ENCODE peak calls at places on chromosomes 2 and 18, in seven cellular contexts. One of them, this sample, is unnamed.

GRCh38 chr2:19648583-19648982 is 253.2 kb downstream of the TTC32 start:
- DNase-seq in adrenal gland: no peak
- DNase-seq in transverse colon: no peak
- DNase-seq in amygdala: no peak
- DNase-seq in stimulated activated CD4-positive, alpha-beta T cell treated with anti-CD3 and anti-CD28 coated beads, Interleukin-2, amount 100 ng/mL, for 48 hours: no peak
- DNase-seq in occipital lobe: no peak
- DNase-seq in skeletal muscle cell: peak
- DNase-seq in this sample: no peak

GRCh38 chr18:22713511-22713910 is 219.6 kb upstream of the RBBP8 start:
- DNase-seq in adrenal gland: no peak
- DNase-seq in transverse colon: no peak
- DNase-seq in amygdala: no peak
- DNase-seq in stimulated activated CD4-positive, alpha-beta T cell treated with anti-CD3 and anti-CD28 coated beads, Interleukin-2, amount 100 ng/mL, for 48 hours: no peak
- DNase-seq in occipital lobe: no peak
- DNase-seq in skeletal muscle cell: no peak
- DNase-seq in this sample: no peak

GRCh38 chr2:1744446-1745170 is at the start of gene PXDN:
- DNase-seq in adrenal gland: no peak
- DNase-seq in transverse colon: peak
- DNase-seq in amygdala: no peak
- DNase-seq in stimulated activated CD4-positive, alpha-beta T cell treated with anti-CD3 and anti-CD28 coated beads, Interleukin-2, amount 100 ng/mL, for 48 hours: no peak
- DNase-seq in occipital lobe: no peak
- DNase-seq in skeletal muscle cell: no peak
- DNase-seq in this sample: no peak

GRCh38 chr2:233082222-233082933 is 22.2 kb downstream of the INPP5D start:
- DNase-seq in adrenal gland: no peak
- DNase-seq in transverse colon: no peak
- DNase-seq in amygdala: no peak
- DNase-seq in stimulated activated CD4-positive, alpha-beta T cell treated with anti-CD3 and anti-CD28 coated beads, Interleukin-2, amount 100 ng/mL, for 48 hours: no peak
- DNase-seq in occipital lobe: no peak
- DNase-seq in skeletal muscle cell: no peak
- DNase-seq in this sample: no peak

GRCh38 chr2:118102433-118103082 is 14.3 kb downstream of the INSIG2 start:
- DNase-seq in adrenal gland: no peak
- DNase-seq in transverse colon: no peak
- DNase-seq in amygdala: no peak
- DNase-seq in stimulated activated CD4-positive, alpha-beta T cell treated with anti-CD3 and anti-CD28 coated beads, Interleukin-2, amount 100 ng/mL, for 48 hours: no peak
- DNase-seq in occipital lobe: no peak
- DNase-seq in skeletal muscle cell: no peak
- DNase-seq in this sample: no peak

GRCh38 chr2:238507836-238508235 is 81.1 kb downstream of the ASB1 start:
- DNase-seq in adrenal gland: no peak
- DNase-seq in transverse colon: no peak
- DNase-seq in amygdala: no peak
- DNase-seq in stimulated activated CD4-positive, alpha-beta T cell treated with anti-CD3 and anti-CD28 coated beads, Interleukin-2, amount 100 ng/mL, for 48 hours: no peak
- DNase-seq in occipital lobe: no peak
- DNase-seq in skeletal muscle cell: no peak
- DNase-seq in this sample: no peak

GRCh38 chr2:66494708-66495107 is 59.8 kb downstream of the MEIS1 start:
- DNase-seq in adrenal gland: peak
- DNase-seq in transverse colon: peak
- DNase-seq in amygdala: no peak
- DNase-seq in stimulated activated CD4-positive, alpha-beta T cell treated with anti-CD3 and anti-CD28 coated beads, Interleukin-2, amount 100 ng/mL, for 48 hours: no peak
- DNase-seq in occipital lobe: no peak
- DNase-seq in skeletal muscle cell: peak
- DNase-seq in this sample: no peak

GRCh38 chr2:70886541-70886987 is 49.1 kb upstream of the ATP6V1B1 start:
- DNase-seq in adrenal gland: no peak
- DNase-seq in transverse colon: no peak
- DNase-seq in amygdala: no peak
- DNase-seq in stimulated activated CD4-positive, alpha-beta T cell treated with anti-CD3 and anti-CD28 coated beads, Interleukin-2, amount 100 ng/mL, for 48 hours: no peak
- DNase-seq in occipital lobe: no peak
- DNase-seq in skeletal muscle cell: no peak
- DNase-seq in this sample: no peak

GRCh38 chr2:69221960-69222751 is 164.9 kb downstream of the GFPT1 start:
- DNase-seq in adrenal gland: no peak
- DNase-seq in transverse colon: no peak
- DNase-seq in amygdala: no peak
- DNase-seq in stimulated activated CD4-positive, alpha-beta T cell treated with anti-CD3 and anti-CD28 coated beads, Interleukin-2, amount 100 ng/mL, for 48 hours: no peak
- DNase-seq in occipital lobe: no peak
- DNase-seq in skeletal muscle cell: no peak
- DNase-seq in this sample: no peak

This sample was measured in GM18507.